ENCODE peak calls at places on chromosomes 1 and 21, in seven cellular contexts. O, A, S, C, W, B and T are unnamed samples.

GRCh38 chr1:118360817-118361216 is 175.8 kb upstream of the SPAG17 start:
- DNase-seq in O (no peak), A (peak; percentile 54), S (no peak), C (no peak), W (no peak), B (no peak), T (peak; percentile 82)

GRCh38 chr1:20361401-20361800 is 70.7 kb downstream of the VWA5B1 start:
- DNase-seq in O (no peak), A (no peak), S (no peak), C (no peak), W (no peak), B (no peak), T (peak; percentile 21)

GRCh38 chr1:32151319-32151787 is 28.1 kb upstream of the TXLNA start:
- DNase-seq in O (peak; percentile 27), A (peak; percentile 27), S (no peak), C (no peak), W (peak; percentile 84), B (no peak), T (peak; percentile 83)

GRCh38 chr1:111968511-111968910 is 21.0 kb downstream of the KCND3 start:
- DNase-seq in O (no peak), A (no peak), S (no peak), C (no peak), W (no peak), B (no peak), T (no peak)

GRCh38 chr1:248821641-248822040 is 4.1 kb downstream of the SH3BP5L start:
- DNase-seq in O (no peak), A (no peak), S (no peak), C (no peak), W (no peak), B (peak; percentile 33), T (no peak)

GRCh38 chr21:25396135-25396711 is 211.1 kb downstream of the MRPL39 start:
- DNase-seq in O (no peak), A (no peak), S (no peak), C (no peak), W (no peak), B (peak; percentile 82), T (no peak)

GRCh38 chr1:167881786-167882185 is 32.1 kb downstream of the ADCY10 start:
- DNase-seq in O (no peak), A (no peak), S (no peak), C (no peak), W (no peak), B (no peak), T (peak; percentile 32)

GRCh38 chr1:76507376-76507775 is 359.9 kb upstream of the ST6GALNAC5 start:
- DNase-seq in O (no peak), A (no peak), S (no peak), C (no peak), W (no peak), B (no peak), T (no peak)

GRCh38 chr1:119783354-119784126 is 14.8 kb upstream of the HMGCS2 start:
- DNase-seq in O (no peak), A (no peak), S (no peak), C (no peak), W (no peak), B (no peak), T (no peak)

GRCh38 chr1:94993931-94994645 is 67.2 kb upstream of the CNN3 start:
- DNase-seq in O (no peak), A (no peak), S (no peak), C (no peak), W (no peak), B (no peak), T (peak; percentile 44)

GRCh38 chr1:204647114-204647804 is 38.3 kb downstream of the LRRN2 start:
- DNase-seq in O (peak; percentile 78), A (no peak), S (peak; percentile 76), C (no peak), W (no peak), B (no peak), T (peak; percentile 69)

GRCh38 chr1:74673351-74674111 is at the start of gene ERICH3:
- DNase-seq in O (no peak), A (no peak), S (no peak), C (no peak), W (no peak), B (no peak), T (no peak)

GRCh38 chr1:29237906-29238600 is 1.7 kb downstream of the PTPRU start:
- DNase-seq in O (no peak), A (no peak), S (peak; percentile 53), C (no peak), W (no peak), B (peak; percentile 63), T (peak; percentile 19)

GRCh38 chr1:203084588-203085527 is 954 bp downstream of the MYOG start:
- DNase-seq in O (no peak), A (no peak), S (no peak), C (no peak), W (no peak), B (no peak), T (no peak)

GRCh38 chr1:195663549-195664280 is 944.5 kb downstream of the KCNT2 start:
- DNase-seq in O (peak; percentile 22), A (peak; percentile 52), S (no peak), C (no peak), W (no peak), B (no peak), T (peak; percentile 87)

GRCh38 chr1:84712288-84712874 is 22.1 kb upstream of the SSX2IP start:
- DNase-seq in O (no peak), A (no peak), S (no peak), C (no peak), W (no peak), B (no peak), T (peak; percentile 60)

GRCh38 chr1:41802532-41803501 is 115.9 kb downstream of the HIVEP3 start:
- DNase-seq in O (no peak), A (no peak), S (no peak), C (peak; percentile 73), W (no peak), B (no peak), T (no peak)

GRCh38 chr1:223628233-223628632 is 37.3 kb downstream of the CAPN8 start:
- DNase-seq in O (peak; percentile 56), A (peak; percentile 1), S (peak; percentile 45), C (no peak), W (no peak), B (peak; percentile 70), T (peak; percentile 68)

GRCh38 chr1:4091996-4092395 is 191.9 kb upstream of the C1orf174 start:
- DNase-seq in O (no peak), A (no peak), S (no peak), C (no peak), W (no peak), B (no peak), T (no peak)

GRCh38 chr1:51131185-51131584 is 29.2 kb downstream of the C1orf185 start:
- DNase-seq in O (no peak), A (no peak), S (no peak), C (no peak), W (no peak), B (no peak), T (no peak)

GRCh38 chr1:201645956-201646355 is 107.0 kb downstream of the NAV1 start:
- DNase-seq in O (no peak), A (no peak), S (no peak), C (no peak), W (no peak), B (no peak), T (peak; percentile 49)

GRCh38 chr1:217369271-217369981 is 261.5 kb downstream of the GPATCH2 start:
- DNase-seq in O (no peak), A (no peak), S (no peak), C (no peak), W (no peak), B (no peak), T (no peak)

GRCh38 chr1:117061986-117062415 is 1.9 kb downstream of the TTF2 start:
- DNase-seq in O (no peak), A (peak; percentile 25), S (peak; percentile 38), C (no peak), W (no peak), B (no peak), T (peak; percentile 76)

GRCh38 chr1:58590019-58590418 is 13.0 kb upstream of the TACSTD2 start:
- DNase-seq in O (no peak), A (no peak), S (no peak), C (no peak), W (no peak), B (no peak), T (no peak)

GRCh38 chr1:37922767-37923550 is 23.9 kb downstream of the INPP5B start:
- DNase-seq in O (no peak), A (no peak), S (no peak), C (peak; percentile 60), W (no peak), B (peak; percentile 64), T (no peak)

GRCh38 chr1:199422206-199422605 is 605.3 kb upstream of the NR5A2 start:
- DNase-seq in O (no peak), A (peak; percentile 28), S (peak; percentile 11), C (no peak), W (peak; percentile 56), B (no peak), T (peak; percentile 61)

GRCh38 chr1:50176563-50176885 is 67.8 kb downstream of the ELAVL4 start:
- DNase-seq in O (no peak), A (no peak), S (no peak), C (no peak), W (no peak), B (no peak), T (no peak)

GRCh38 chr1:57835620-57836019 is 411.8 kb upstream of the DAB1 start:
- DNase-seq in O (no peak), A (no peak), S (no peak), C (no peak), W (no peak), B (no peak), T (no peak)

GRCh38 chr1:95353185-95353584 is 119.2 kb downstream of the RWDD3 start:
- DNase-seq in O (no peak), A (no peak), S (no peak), C (no peak), W (no peak), B (no peak), T (no peak)

GRCh38 chr21:27806261-27806660 is 839.4 kb upstream of the ADAMTS5 start:
- DNase-seq in O (peak; percentile 10), A (no peak), S (no peak), C (no peak), W (no peak), B (no peak), T (peak; percentile 64)

GRCh38 chr1:33537885-33538284 is 65.4 kb downstream of the ZSCAN20 start:
- DNase-seq in O (no peak), A (no peak), S (no peak), C (no peak), W (no peak), B (no peak), T (no peak)

GRCh38 chr1:39214998-39215873 is 10.7 kb downstream of the MACF1 start:
- DNase-seq in O (no peak), A (no peak), S (no peak), C (peak; percentile 45), W (no peak), B (peak; percentile 73), T (peak; percentile 46)

GRCh38 chr1:11845641-11846335 is 1.8 kb downstream of the NPPA start:
- DNase-seq in O (peak; percentile 27), A (no peak), S (no peak), C (no peak), W (no peak), B (no peak), T (no peak)

GRCh38 chr1:53552981-53553733 is 94.0 kb downstream of the DMRTB1 start:
- DNase-seq in O (no peak), A (no peak), S (no peak), C (no peak), W (no peak), B (no peak), T (no peak)

GRCh38 chr1:89736937-89737733 is 83.7 kb upstream of the LRRC8D start:
- DNase-seq in O (no peak), A (no peak), S (no peak), C (no peak), W (no peak), B (no peak), T (no peak)